ENCODE peak calls at places on chromosomes 2 and 18, in nine cellular contexts. H is right lobe of liver, E is pancreas, N is OCI-LY7, Z is GM12878, I is AG09309, M is fibroblast of mammary gland, V is testis, O is GM23338. R is an unnamed sample.

GRCh38 chr2:128780434-128781080 is 461.9 kb upstream of the HS6ST1 start:
- DNase-seq in H (no peak), E (peak; percentile 30), N (no peak), Z (no peak), I (no peak), M (no peak), V (no peak), O (no peak), R (no peak)

GRCh38 chr18:23468753-23469459 is 15.8 kb downstream of the RIOK3 start:
- DNase-seq in H (no peak), E (no peak), N (no peak), Z (no peak), I (no peak), M (no peak), V (no peak), O (no peak), R (no peak)

GRCh38 chr2:36356199-36356989 is 816 bp downstream of the CRIM1 start:
- DNase-seq in H (peak; percentile 61), E (peak; percentile 71), N (peak; percentile 71), Z (no peak), I (no peak), M (peak; percentile 35), V (peak; percentile 50), O (peak; percentile 58), R (peak; percentile 82)

GRCh38 chr2:88656690-88657089 is 29.4 kb upstream of the EIF2AK3 start:
- DNase-seq in H (no peak), E (no peak), N (no peak), Z (no peak), I (no peak), M (peak; percentile 68), V (no peak), O (no peak), R (no peak)

GRCh38 chr2:128439231-128440086 is 120.8 kb upstream of the HS6ST1 start:
- DNase-seq in H (no peak), E (no peak), N (no peak), Z (no peak), I (no peak), M (no peak), V (peak; percentile 15), O (no peak), R (peak; percentile 41)

GRCh38 chr2:26033270-26033768 is 565 bp upstream of the RAB10 start:
- DNase-seq in H (peak; percentile 62), E (no peak), N (peak; percentile 83), Z (no peak), I (no peak), M (peak; percentile 79), V (peak; percentile 74), O (peak; percentile 88), R (peak; percentile 94)

GRCh38 chr2:159939946-159940345 is 122.5 kb downstream of the PLA2R1 start:
- DNase-seq in H (no peak), E (no peak), N (peak; percentile 19), Z (peak; percentile 32), I (no peak), M (peak; percentile 28), V (peak; percentile 36), O (peak; percentile 25), R (no peak)

GRCh38 chr2:161972866-161973265 is 101.1 kb downstream of the DPP4 start:
- DNase-seq in H (no peak), E (no peak), N (no peak), Z (no peak), I (no peak), M (no peak), V (no peak), O (no peak), R (no peak)

GRCh38 chr2:36780231-36780808 is 83.8 kb downstream of the VIT start:
- DNase-seq in H (no peak), E (no peak), N (peak; percentile 62), Z (peak; percentile 16), I (peak; percentile 35), M (peak; percentile 70), V (no peak), O (peak; percentile 83), R (no peak)

GRCh38 chr2:106115250-106115649 is 78.9 kb downstream of the UXS1 start:
- DNase-seq in H (no peak), E (no peak), N (no peak), Z (no peak), I (peak; percentile 35), M (peak; percentile 76), V (no peak), O (no peak), R (no peak)

GRCh38 chr2:26904839-26905238 is 56.9 kb downstream of the DPYSL5 start:
- DNase-seq in H (no peak), E (no peak), N (no peak), Z (peak; percentile 24), I (no peak), M (no peak), V (no peak), O (no peak), R (peak; percentile 8)

GRCh38 chr2:199446996-199447395 is 10.7 kb downstream of the SATB2 start:
- DNase-seq in H (no peak), E (no peak), N (no peak), Z (no peak), I (no peak), M (no peak), V (no peak), O (no peak), R (peak; percentile 53)

GRCh38 chr2:239951117-239951734 is 73.9 kb downstream of the NDUFA10 start:
- DNase-seq in H (no peak), E (peak; percentile 43), N (no peak), Z (no peak), I (no peak), M (no peak), V (no peak), O (no peak), R (no peak)

GRCh38 chr2:236935131-236935530 is 150.6 kb upstream of the COPS8 start:
- DNase-seq in H (no peak), E (no peak), N (no peak), Z (no peak), I (no peak), M (no peak), V (no peak), O (no peak), R (no peak)

GRCh38 chr2:102049756-102050443 is 58.1 kb downstream of the IL1R2 start:
- DNase-seq in H (peak; percentile 80), E (no peak), N (no peak), Z (no peak), I (no peak), M (peak; percentile 80), V (peak; percentile 48), O (no peak), R (no peak)

GRCh38 chr18:46073474-46074331 is 1.6 kb upstream of the PSTPIP2 start:
- DNase-seq in H (no peak), E (no peak), N (peak; percentile 29), Z (no peak), I (no peak), M (peak; percentile 70), V (peak; percentile 63), O (peak; percentile 82), R (peak; percentile 78)

GRCh38 chr18:77124452-77124922 is 8.1 kb downstream of the MBP start:
- DNase-seq in H (no peak), E (no peak), N (peak; percentile 49), Z (peak; percentile 69), I (no peak), M (no peak), V (no peak), O (peak; percentile 52), R (no peak)

GRCh38 chr18:36663312-36663711 is 165.5 kb downstream of the TPGS2 start:
- DNase-seq in H (no peak), E (no peak), N (no peak), Z (no peak), I (no peak), M (peak; percentile 20), V (no peak), O (no peak), R (no peak)

GRCh38 chr18:28158083-28158581 is 18.8 kb downstream of the CDH2 start:
- DNase-seq in H (no peak), E (no peak), N (no peak), Z (no peak), I (no peak), M (peak; percentile 55), V (no peak), O (no peak), R (no peak)

GRCh38 chr2:36438454-36438977 is 82.9 kb downstream of the CRIM1 start:
- DNase-seq in H (no peak), E (no peak), N (no peak), Z (no peak), I (peak; percentile 94), M (peak; percentile 99), V (no peak), O (no peak), R (no peak)

GRCh38 chr18:7272268-7273049 is 41.6 kb downstream of the LRRC30 start:
- DNase-seq in H (peak; percentile 66), E (peak; percentile 69), N (no peak), Z (no peak), I (peak; percentile 32), M (peak; percentile 75), V (peak; percentile 82), O (peak; percentile 89), R (peak; percentile 85)
- H3K4me3 ChIP-seq in H (no peak overlapping the region), E (no peak overlapping the region), N (no peak overlapping the region), Z (no peak overlapping the region), I (no peak overlapping the region), M (no peak overlapping the region), V (no peak overlapping the region), O (no peak overlapping the region), R (no peak overlapping the region)

GRCh38 chr18:64734063-64734462 is 585.2 kb upstream of the LINC00305 start:
- DNase-seq in H (no peak), E (no peak), N (no peak), Z (no peak), I (no peak), M (no peak), V (no peak), O (no peak), R (no peak)
- H3K4me3 ChIP-seq in H (no peak overlapping the region), E (no peak overlapping the region), N (no peak overlapping the region), Z (no peak overlapping the region), I (no peak overlapping the region), M (no peak overlapping the region), V (no peak overlapping the region), O (no peak overlapping the region), R (no peak overlapping the region)

DNA sequence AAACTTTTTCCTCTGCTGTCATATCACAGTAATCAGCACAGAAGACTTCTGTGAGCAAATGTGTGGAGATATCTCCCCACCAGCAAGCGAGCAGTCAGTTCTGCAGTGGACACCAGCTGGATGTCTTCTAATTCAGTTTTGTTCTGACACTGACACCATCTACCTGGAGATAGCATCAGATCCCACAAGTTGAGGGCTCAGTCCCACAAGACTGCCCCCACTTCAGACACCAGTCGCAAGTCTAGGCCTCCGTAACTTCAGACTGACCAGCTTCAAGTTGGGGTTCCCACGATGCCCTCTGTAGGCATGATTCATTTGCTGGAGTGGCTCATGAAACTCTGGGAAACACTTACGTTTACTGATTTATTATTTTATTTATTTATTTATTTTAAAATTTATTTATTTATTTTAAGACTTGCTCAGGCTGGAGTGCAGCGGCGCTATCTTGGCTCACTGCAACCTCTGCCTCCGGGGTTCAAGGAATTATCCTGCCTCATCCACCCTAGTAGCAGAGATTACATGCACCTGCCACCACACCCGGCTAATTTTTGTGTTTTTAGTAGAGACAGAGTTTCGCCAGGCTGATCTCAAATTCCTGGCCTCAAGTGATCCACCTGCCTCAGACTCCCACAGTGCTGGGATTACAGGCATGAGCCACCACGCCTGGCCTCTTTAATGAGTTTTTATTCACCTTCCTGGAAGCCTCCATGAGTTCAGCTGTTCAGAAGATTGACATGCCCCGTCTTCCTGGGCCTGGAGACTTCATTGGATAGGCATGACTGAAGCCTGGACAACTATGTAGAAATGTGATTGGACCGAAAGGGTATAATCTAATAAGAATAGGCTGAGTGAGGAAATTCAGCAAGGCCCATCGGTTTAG is 55.7 kb downstream of the PAPOLG start:
- DNase-seq in H (no peak), E (no peak), N (no peak), Z (no peak), I (no peak), M (no peak), V (no peak), O (no peak), R (no peak)
- H3K4me3 ChIP-seq in H (no peak overlapping the region), E (no peak overlapping the region), N (no peak overlapping the region), Z (no peak overlapping the region), I (no peak overlapping the region), M (no peak overlapping the region), V (no peak overlapping the region), O (no peak overlapping the region), R (no peak overlapping the region)

GRCh38 chr18:59265246-59266018 is 7.8 kb downstream of the RAX start:
- DNase-seq in H (no peak), E (no peak), N (no peak), Z (no peak), I (no peak), M (no peak), V (peak; percentile 47), O (peak; percentile 96), R (peak; percentile 94)
- H3K4me3 ChIP-seq in H (no peak overlapping the region), E (no peak overlapping the region), N (no peak overlapping the region), Z (no peak overlapping the region), I (peak overlapping the region; percentile 36), M (peak overlapping the region; percentile 19), V (peak overlapping the region; percentile 12), O (peak overlapping the region; percentile 57), R (peak overlapping the region; percentile 71)